ENCODE peak calls at places on chromosome 18, in nine cellular contexts. P, O, K, D, X, H, T, L and W are unnamed samples.

GRCh38 chr18:79394438-79395307 is 1.1 kb upstream of the NFATC1 start:
- DNase-seq in P (no peak), O (peak; percentile 85), K (no peak), D (no peak), X (no peak), H (peak; percentile 27), T (no peak), L (peak; percentile 35), W (peak; percentile 47)

GRCh38 chr18:37253424-37254255 is 312.0 kb downstream of the CELF4 start:
- DNase-seq in P (no peak), O (peak; percentile 25), K (no peak), D (no peak), X (peak; percentile 68), H (no peak), T (no peak), L (peak; percentile 78), W (no peak)

GRCh38 chr18:79683626-79684282 is 4.2 kb downstream of the CTDP1 start:
- DNase-seq in P (no peak), O (no peak), K (no peak), D (no peak), X (no peak), H (no peak), T (no peak), L (no peak), W (no peak)

GRCh38 chr18:3283908-3284307 is 22.0 kb downstream of the MYL12B start:
- DNase-seq in P (no peak), O (no peak), K (no peak), D (no peak), X (no peak), H (no peak), T (no peak), L (no peak), W (no peak)

GRCh38 chr18:50297621-50298442 is 10.3 kb upstream of the CXXC1 start:
- DNase-seq in P (peak; percentile 50), O (peak; percentile 87), K (peak; percentile 33), D (no peak), X (no peak), H (peak; percentile 73), T (peak; percentile 88), L (peak; percentile 87), W (peak; percentile 74)

GRCh38 chr18:78634061-78634696 is 345.4 kb upstream of the SALL3 start:
- DNase-seq in P (no peak), O (no peak), K (no peak), D (no peak), X (no peak), H (no peak), T (peak; percentile 68), L (no peak), W (no peak)

GRCh38 chr18:67007085-67007484 is 403.2 kb upstream of the CDH19 start:
- DNase-seq in P (no peak), O (no peak), K (no peak), D (no peak), X (no peak), H (no peak), T (no peak), L (no peak), W (no peak)

GRCh38 chr18:22391571-22392359 is 25.9 kb downstream of the CTAGE1 start:
- DNase-seq in P (peak; percentile 99), O (peak; percentile 95), K (no peak), D (no peak), X (no peak), H (peak; percentile 93), T (no peak), L (peak; percentile 22), W (no peak)

GRCh38 chr18:54805571-54806334 is 22.5 kb upstream of the RAB27B start:
- DNase-seq in P (peak; percentile 84), O (peak; percentile 81), K (no peak), D (no peak), X (no peak), H (peak; percentile 91), T (no peak), L (no peak), W (no peak)

GRCh38 chr18:36600548-36600947 is 228.3 kb downstream of the TPGS2 start:
- DNase-seq in P (no peak), O (no peak), K (no peak), D (no peak), X (no peak), H (no peak), T (no peak), L (no peak), W (no peak)

GRCh38 chr18:46672062-46672970 is 15.3 kb upstream of the LOXHD1 start:
- DNase-seq in P (no peak), O (peak; percentile 65), K (no peak), D (no peak), X (no peak), H (peak; percentile 69), T (peak; percentile 57), L (no peak), W (no peak)

GRCh38 chr18:44885507-44885906 is 204.8 kb downstream of the SETBP1 start:
- DNase-seq in P (no peak), O (no peak), K (no peak), D (no peak), X (no peak), H (no peak), T (no peak), L (peak; percentile 63), W (no peak)

GRCh38 chr18:25019086-25019860 is 332.7 kb downstream of the ZNF521 start:
- DNase-seq in P (no peak), O (no peak), K (no peak), D (no peak), X (no peak), H (no peak), T (no peak), L (no peak), W (no peak)

GRCh38 chr18:32468147-32468845 is 2.4 kb downstream of the GAREM1 start:
- DNase-seq in P (peak; percentile 6), O (no peak), K (no peak), D (no peak), X (no peak), H (no peak), T (no peak), L (no peak), W (no peak)

GRCh38 chr18:74234326-74235171 is 57.2 kb downstream of the CYB5A start:
- DNase-seq in P (peak; percentile 41), O (peak; percentile 82), K (no peak), D (no peak), X (no peak), H (peak; percentile 72), T (no peak), L (peak; percentile 76), W (no peak)

GRCh38 chr18:811192-812122 is 585 bp downstream of the YES1 start:
- DNase-seq in P (peak; percentile 65), O (peak; percentile 70), K (no peak), D (no peak), X (peak; percentile 53), H (peak; percentile 28), T (peak; percentile 78), L (peak; percentile 29), W (peak; percentile 40)

GRCh38 chr18:36314098-36314497 is 16.6 kb downstream of the FHOD3 start:
- DNase-seq in P (no peak), O (peak; percentile 88), K (no peak), D (no peak), X (no peak), H (peak; percentile 32), T (no peak), L (no peak), W (no peak)